ENCODE peak calls at places on chromosomes 12 and 14, in six cellular contexts. M is HepG2, S is spleen, C is SK-N-SH, F is sigmoid colon, X is GM12878. E is an unnamed sample.

GRCh38 chr12:124030510-124030909 is 57.5 kb downstream of the ZNF664 start:
- DNase-seq in M (no peak), S (no peak), C (peak), F (no peak), X (no peak), E (no peak)

GRCh38 chr12:20946732-20947131 is 136.2 kb downstream of the SLCO1B3 start:
- DNase-seq in M (peak), S (no peak), C (peak), F (no peak), X (no peak), E (no peak)

GRCh38 chr12:9404469-9405260 is 196.5 kb upstream of the PZP start:
- DNase-seq in M (no peak), S (no peak), C (peak), F (no peak), X (no peak), E (no peak)

GRCh38 chr12:121240484-121241202 is 30.7 kb downstream of the P2RX4 start:
- DNase-seq in M (no peak), S (peak), C (no peak), F (peak), X (no peak), E (peak)

GRCh38 chr12:125187148-125187733 is 122.0 kb downstream of the AACS start:
- DNase-seq in M (no peak), S (no peak), C (no peak), F (no peak), X (no peak), E (no peak)

GRCh38 chr12:111792155-111792876 is 25.6 kb downstream of the ALDH2 start:
- DNase-seq in M (no peak), S (no peak), C (no peak), F (peak), X (no peak), E (no peak)

GRCh38 chr14:103499709-103500108 is 22.9 kb downstream of the CKB start:
- DNase-seq in M (no peak), S (no peak), C (no peak), F (no peak), X (no peak), E (no peak)

GRCh38 chr14:75806247-75806876 is 145.3 kb downstream of the TTLL5 start:
- DNase-seq in M (no peak), S (no peak), C (no peak), F (no peak), X (no peak), E (no peak)

GRCh38 chr14:73058923-73059311 is 583 bp downstream of the RBM25 start:
- DNase-seq in M (peak), S (no peak), C (peak), F (no peak), X (no peak), E (peak)

GRCh38 chr12:68229956-68230355 is 4.3 kb upstream of the IL26 start:
- DNase-seq in M (no peak), S (no peak), C (no peak), F (no peak), X (no peak), E (no peak)

GRCh38 chr14:96252323-96253052 is 3.5 kb upstream of the BDKRB1 start:
- DNase-seq in M (no peak), S (no peak), C (no peak), F (no peak), X (no peak), E (no peak)

GRCh38 chr12:109192358-109192757 is 76.0 kb downstream of the ACACB start:
- DNase-seq in M (no peak), S (no peak), C (no peak), F (no peak), X (no peak), E (no peak)

GRCh38 chr12:56336361-56337167 is 2.1 kb upstream of the IL23A start:
- DNase-seq in M (no peak), S (peak), C (no peak), F (no peak), X (peak), E (peak)

GRCh38 chr12:120528861-120529525 is at the start of gene COQ5:
- DNase-seq in M (peak), S (peak), C (peak), F (peak), X (no peak), E (peak)

GRCh38 chr12:16600525-16600924 is 5.4 kb downstream of the LMO3 start:
- DNase-seq in M (no peak), S (no peak), C (no peak), F (no peak), X (no peak), E (no peak)

GRCh38 chr12:6824085-6824800 is 2.6 kb downstream of the GPR162 start:
- DNase-seq in M (no peak), S (no peak), C (no peak), F (no peak), X (no peak), E (no peak)

GRCh38 chr12:15829949-15830348 is 40.8 kb upstream of the EPS8 start:
- DNase-seq in M (no peak), S (no peak), C (no peak), F (no peak), X (no peak), E (no peak)

GRCh38 chr14:43687866-43688265 is 819.2 kb downstream of the FSCB start:
- DNase-seq in M (no peak), S (no peak), C (no peak), F (no peak), X (no peak), E (no peak)

GRCh38 chr12:71440393-71441349 is 1.1 kb downstream of the LGR5 start:
- DNase-seq in M (peak), S (peak), C (peak), F (no peak), X (no peak), E (peak)

GRCh38 chr12:115998119-115998633 is 279.3 kb downstream of the MED13L start:
- DNase-seq in M (peak), S (no peak), C (peak), F (no peak), X (no peak), E (no peak)

GRCh38 chr12:32377344-32378000 is 21.9 kb upstream of the FGD4 start:
- DNase-seq in M (no peak), S (no peak), C (no peak), F (no peak), X (no peak), E (no peak)

GRCh38 chr12:63480186-63480585 is 188.1 kb downstream of the DPY19L2 start:
- DNase-seq in M (no peak), S (no peak), C (no peak), F (no peak), X (no peak), E (no peak)

GRCh38 chr14:24605435-24606190 is 3.9 kb downstream of the GZMH start:
- DNase-seq in M (peak), S (peak), C (peak), F (no peak), X (no peak), E (no peak)

GRCh38 chr12:4819654-4820053 is 90.1 kb upstream of the KCNA1 start:
- DNase-seq in M (no peak), S (no peak), C (no peak), F (no peak), X (no peak), E (peak)

DNA sequence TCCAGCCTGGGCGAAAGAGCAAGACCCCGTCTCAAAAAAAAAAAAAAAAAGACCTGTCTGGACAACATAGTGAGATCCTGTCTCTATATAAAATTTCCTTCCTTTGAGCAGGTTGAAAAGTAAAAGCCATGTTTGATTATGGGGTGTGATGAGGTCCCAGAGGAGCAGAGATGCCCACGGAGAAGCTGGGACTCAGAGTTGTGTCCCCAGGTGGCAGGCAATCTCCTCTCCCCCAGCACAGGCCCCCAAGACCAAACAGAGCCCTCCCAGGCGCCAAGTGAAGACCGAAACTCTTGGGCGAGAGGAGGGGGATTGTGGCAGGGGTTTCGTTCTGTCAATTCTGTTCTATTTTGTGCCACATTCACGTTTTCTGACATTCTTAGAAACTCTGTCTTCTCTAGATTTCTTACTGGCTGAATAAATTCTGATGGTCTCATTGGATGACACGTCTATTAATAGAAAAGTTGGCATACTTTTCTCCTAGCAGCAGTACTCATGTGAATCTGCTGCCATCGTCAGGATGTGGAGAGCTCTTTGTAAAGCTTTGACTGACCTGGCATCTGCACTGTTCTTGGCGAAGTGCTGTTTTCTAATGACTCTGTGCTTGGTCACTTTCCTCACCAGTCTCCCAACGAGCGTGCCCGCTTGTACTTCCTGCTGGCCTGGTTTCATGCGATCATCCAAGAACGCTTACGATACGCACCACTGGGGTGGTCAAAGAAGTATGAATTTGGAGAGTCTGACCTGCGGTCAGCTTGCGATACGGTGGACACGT is 43.4 kb downstream of the HSP90AA1 start:
- DNase-seq in M (no peak), S (no peak), C (no peak), F (no peak), X (no peak), E (no peak)
- TF ChIP-seq CTCF in M (no peak), S (no peak), C (no peak), F (no peak), X (no peak), E (no peak)

DNA sequence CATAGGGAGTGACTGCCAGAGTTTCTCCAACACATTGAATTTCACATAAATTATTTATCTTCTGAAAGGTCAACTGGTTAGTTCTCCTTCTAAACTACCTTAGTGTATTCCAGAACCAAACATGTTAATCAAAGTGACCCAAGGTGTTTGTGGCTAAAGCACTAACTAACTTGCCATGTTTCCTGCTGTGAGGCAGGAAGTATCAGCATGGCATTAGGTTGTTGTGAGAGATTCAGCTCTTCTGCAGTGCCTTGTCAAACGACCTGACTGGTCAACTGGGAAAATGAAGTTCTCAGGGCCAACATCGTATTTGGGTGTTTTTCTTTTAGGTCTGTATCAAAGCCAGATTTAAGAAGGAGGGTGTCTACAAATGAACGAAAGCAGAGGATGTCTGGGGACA is 448.1 kb downstream of the APAF1 start:
- DNase-seq in M (no peak), S (no peak), C (no peak), F (no peak), X (no peak), E (no peak)
- H3K4me3 ChIP-seq in M (no peak), S (no peak), C (no peak), F (no peak), X (no peak), E (no peak)

DNA sequence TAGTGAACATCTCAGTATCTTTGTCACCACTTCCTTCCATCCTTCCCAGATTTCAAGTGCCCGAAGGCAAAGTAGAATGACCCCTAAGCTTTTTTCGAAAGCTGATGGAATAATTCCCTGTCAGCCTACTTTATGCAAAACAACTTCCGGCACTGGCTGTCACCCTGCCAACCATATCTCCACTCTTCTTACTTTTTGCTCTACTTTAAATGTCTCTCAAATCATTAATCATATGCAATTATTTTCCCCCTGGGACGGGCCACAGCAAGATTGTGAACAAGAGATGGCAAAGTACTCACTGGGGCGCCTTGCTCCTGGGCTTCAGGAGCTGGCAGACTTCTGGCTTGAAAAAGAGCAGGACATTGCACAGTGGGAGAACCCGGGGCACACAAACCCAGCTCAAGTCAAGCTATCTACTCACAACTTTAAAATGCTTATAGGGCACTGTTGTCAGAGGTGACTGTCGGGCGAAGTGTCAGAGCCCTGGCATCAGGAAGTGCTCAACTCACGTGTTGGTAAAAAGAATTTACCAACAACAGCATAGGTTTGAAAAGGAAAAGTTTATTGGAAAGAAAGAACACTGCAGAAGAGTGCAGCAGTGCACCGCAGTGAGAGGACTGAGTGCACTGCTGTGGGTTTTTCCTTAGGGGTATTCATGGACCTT is 373.4 kb downstream of the PAWR start:
- DNase-seq in M (no peak), S (no peak), C (no peak), F (no peak), X (no peak), E (no peak)
- TF ChIP-seq POLR2AphosphoS5 in M (no peak), S (no peak), C (no peak), F (no peak), X (no peak), E (no peak)

GRCh38 chr14:65939184-65939583 is 526.7 kb downstream of the FUT8 start:
- DNase-seq in M (no peak), S (no peak), C (no peak), F (no peak), X (no peak), E (no peak)

GRCh38 chr14:65938738-65939137 is 526.2 kb downstream of the FUT8 start:
- DNase-seq in M (no peak), S (no peak), C (no peak), F (no peak), X (no peak), E (no peak)

GRCh38 chr14:65941091-65941490 is 528.6 kb downstream of the FUT8 start:
- DNase-seq in M (no peak), S (no peak), C (no peak), F (no peak), X (no peak), E (no peak)

GRCh38 chr14:65937804-65938316 is 525.3 kb downstream of the FUT8 start:
- DNase-seq in M (no peak), S (no peak), C (no peak), F (no peak), X (no peak), E (no peak)

DNA sequence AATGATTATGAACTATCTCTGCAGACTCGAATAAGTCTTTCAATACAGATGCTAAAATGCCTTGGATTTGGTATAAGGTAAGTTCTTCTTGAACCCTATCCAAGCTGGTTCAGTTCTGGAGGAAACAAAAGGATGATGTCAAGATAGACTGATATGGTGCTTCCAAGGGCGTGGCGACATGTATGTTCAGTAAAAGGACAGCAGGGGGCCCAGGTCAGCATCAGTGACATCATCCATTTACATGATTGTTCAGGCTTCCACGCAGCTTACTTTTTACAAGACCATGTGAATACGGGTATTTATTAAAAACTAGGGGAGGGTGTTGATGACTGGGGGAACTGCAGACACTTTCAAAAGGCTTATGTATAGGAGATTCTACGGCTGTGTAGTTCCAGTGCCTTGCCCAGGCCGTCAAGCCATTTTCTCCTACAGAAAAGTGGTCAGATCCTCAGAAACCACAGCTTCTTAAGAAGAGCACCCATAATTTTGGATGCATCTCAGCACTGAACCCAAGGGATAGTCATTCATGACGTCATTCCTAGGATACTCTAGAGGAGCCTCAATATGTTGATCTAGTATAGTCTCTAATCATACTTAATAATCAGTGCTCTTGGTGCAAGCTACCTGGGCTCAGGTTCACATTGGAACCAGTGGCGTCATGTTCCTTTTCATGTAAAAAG is 527.7 kb downstream of the FUT8 start:
- DNase-seq in M (peak), S (no peak), C (peak), F (no peak), X (no peak), E (no peak)
- TF ChIP-seq CTCF in M (peak), S (peak), C (peak), F (no peak), X (peak), E (no peak)

DNA sequence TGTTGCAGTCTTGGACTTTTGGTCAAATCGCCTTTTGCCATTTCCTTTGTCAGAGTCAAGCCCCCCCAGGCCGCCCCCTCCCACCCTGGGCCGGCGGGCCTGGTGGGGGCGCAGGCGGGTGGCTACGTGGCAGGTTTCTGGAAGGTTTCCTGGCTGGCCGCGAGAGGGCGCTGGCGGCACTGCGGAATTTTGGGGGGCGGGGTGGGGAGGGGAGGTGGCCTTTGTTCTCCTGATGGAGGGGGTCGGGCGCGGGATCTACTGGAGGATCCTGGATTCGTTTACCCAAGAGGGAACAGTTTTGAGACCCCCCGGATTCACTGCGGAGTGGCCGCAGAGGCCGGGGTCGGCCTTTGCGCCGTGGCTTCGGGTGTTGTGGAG is 1.2 kb downstream of the MEG3 start:
- DNase-seq in M (no peak), S (no peak), C (no peak), F (no peak), X (no peak), E (no peak)
- H3K4me3 ChIP-seq in M (no peak), S (peak), C (no peak), F (peak), X (no peak), E (no peak)

GRCh38 chr14:22689186-22689585 is 45.0 kb upstream of the OR6J1 start:
- DNase-seq in M (peak), S (no peak), C (no peak), F (no peak), X (no peak), E (no peak)
- TF ChIP-seq POLR2AphosphoS5 in M (no peak), S (no peak), C (no peak), F (no peak), X (no peak), E (no peak)

GRCh38 chr12:79006306-79006705 is 141.7 kb downstream of the SYT1 start:
- DNase-seq in M (no peak), S (no peak), C (no peak), F (no peak), X (no peak), E (no peak)
- TF ChIP-seq CTCF in M (peak), S (peak), C (peak), F (no peak), X (no peak), E (no peak)

GRCh38 chr14:63650336-63650952 is 8.8 kb upstream of the WDR89 start:
- DNase-seq in M (no peak), S (no peak), C (no peak), F (no peak), X (peak), E (no peak)
- H3K4me3 ChIP-seq in M (no peak), S (no peak), C (no peak), F (no peak), X (no peak), E (no peak)

E was measured in HL-60.